ENCODE peak calls at places on chromosomes 16 and 17, in four cellular contexts. L, A, O and E are unnamed samples.

GRCh38 chr16:52545157-52545543 is 1.8 kb downstream of the TOX3 start:
- DNase-seq in A (no peak), L (no peak), O (peak; percentile 33), E (no peak)

GRCh38 chr16:50279142-50279865 is 13.0 kb downstream of the ADCY7 start:
- DNase-seq in L (peak; percentile 61), O (no peak), A (peak; percentile 92), E (peak; percentile 70)

GRCh38 chr17:81565231-81565630 is 13.1 kb upstream of the FAAP100 start:
- DNase-seq in O (no peak), A (peak; percentile 70), L (peak; percentile 63), E (no peak)

GRCh38 chr16:66271074-66272060 is 95.1 kb upstream of the CDH5 start:
- DNase-seq in A (peak; percentile 31), O (no peak), L (no peak), E (no peak)

GRCh38 chr17:72574675-72575510 is 454.1 kb downstream of the SOX9 start:
- DNase-seq in A (no peak), O (no peak), L (no peak), E (no peak)

GRCh38 chr16:4327782-4328579 is 12.1 kb downstream of the GLIS2 start:
- DNase-seq in A (peak; percentile 88), O (peak; percentile 92), L (peak; percentile 95), E (peak; percentile 88)

GRCh38 chr17:66654341-66654740 is 180.6 kb upstream of the CACNG5 start:
- DNase-seq in A (no peak), L (no peak), O (no peak), E (no peak)

GRCh38 chr16:50603206-50604064 is 55.2 kb downstream of the NKD1 start:
- DNase-seq in A (no peak), L (no peak), O (no peak), E (peak; percentile 86)

GRCh38 chr16:30609002-30609927 is 924 bp downstream of the ZNF689 start:
- DNase-seq in L (peak; percentile 89), A (peak; percentile 89), O (peak; percentile 39), E (peak; percentile 90)

GRCh38 chr17:16912021-16912962 is 59.6 kb downstream of the TNFRSF13B start:
- DNase-seq in A (no peak), O (no peak), L (peak; percentile 18), E (peak; percentile 28)

GRCh38 chr17:63966646-63967265 is 6.0 kb downstream of the SCN4A start:
- DNase-seq in A (no peak), L (no peak), O (no peak), E (no peak)

GRCh38 chr17:62715882-62716390 is 88.5 kb downstream of the MRC2 start:
- DNase-seq in L (no peak), O (no peak), A (no peak), E (no peak)

GRCh38 chr16:81238296-81239011 is at the start of gene BCO1:
- DNase-seq in A (no peak), O (no peak), L (no peak), E (no peak)

GRCh38 chr16:55508941-55509920 is at the start of gene LPCAT2:
- DNase-seq in O (peak; percentile 91), A (peak; percentile 98), L (peak; percentile 92), E (peak; percentile 96)

GRCh38 chr17:53919356-53919755 is 96.6 kb downstream of the KIF2B start:
- DNase-seq in L (no peak), O (no peak), A (no peak), E (no peak)

GRCh38 chr17:13337864-13338371 is 263.8 kb downstream of the HS3ST3A1 start:
- DNase-seq in L (no peak), O (peak; percentile 63), A (no peak), E (no peak)

GRCh38 chr16:53083123-53083522 is 28.3 kb downstream of the CHD9 start:
- DNase-seq in L (no peak), A (no peak), O (no peak), E (no peak)

GRCh38 chr17:1882836-1883235 is 53.0 kb downstream of the RPA1 start:
- DNase-seq in O (peak; percentile 64), A (no peak), L (no peak), E (no peak)

GRCh38 chr16:75151798-75152197 is 3.5 kb downstream of the ZFP1 start:
- DNase-seq in L (no peak), O (no peak), A (no peak), E (no peak)

GRCh38 chr16:75147968-75148310 is 385 bp upstream of the ZFP1 start:
- DNase-seq in L (no peak), O (no peak), A (no peak), E (no peak)

GRCh38 chr16:75148311-75149195 is at the start of gene ZFP1:
- DNase-seq in O (peak; percentile 97), A (peak; percentile 95), L (peak; percentile 98), E (peak; percentile 99)

GRCh38 chr16:75152635-75153034 is 4.3 kb downstream of the ZFP1 start:
- DNase-seq in L (no peak), A (no peak), O (no peak), E (no peak)
- H3K9me3 ChIP-seq in L (no peaks in the 10 kb centered on the region), A (peaks cover 25% of the 10 kb centered on the region), O (no peaks in the 10 kb centered on the region), E (no peaks in the 10 kb centered on the region)

GRCh38 chr17:18187226-18187625 is 3.6 kb downstream of the ALKBH5 start:
- DNase-seq in L (no peak), O (no peak), A (peak; percentile 0), E (no peak)
- H3K4me1 ChIP-seq in L (peaks cover 46% of the 10 kb centered on the region), O (peaks cover 46% of the 10 kb centered on the region), A (peaks cover 78% of the 10 kb centered on the region), E (peaks cover 9% of the 10 kb centered on the region)

DNA sequence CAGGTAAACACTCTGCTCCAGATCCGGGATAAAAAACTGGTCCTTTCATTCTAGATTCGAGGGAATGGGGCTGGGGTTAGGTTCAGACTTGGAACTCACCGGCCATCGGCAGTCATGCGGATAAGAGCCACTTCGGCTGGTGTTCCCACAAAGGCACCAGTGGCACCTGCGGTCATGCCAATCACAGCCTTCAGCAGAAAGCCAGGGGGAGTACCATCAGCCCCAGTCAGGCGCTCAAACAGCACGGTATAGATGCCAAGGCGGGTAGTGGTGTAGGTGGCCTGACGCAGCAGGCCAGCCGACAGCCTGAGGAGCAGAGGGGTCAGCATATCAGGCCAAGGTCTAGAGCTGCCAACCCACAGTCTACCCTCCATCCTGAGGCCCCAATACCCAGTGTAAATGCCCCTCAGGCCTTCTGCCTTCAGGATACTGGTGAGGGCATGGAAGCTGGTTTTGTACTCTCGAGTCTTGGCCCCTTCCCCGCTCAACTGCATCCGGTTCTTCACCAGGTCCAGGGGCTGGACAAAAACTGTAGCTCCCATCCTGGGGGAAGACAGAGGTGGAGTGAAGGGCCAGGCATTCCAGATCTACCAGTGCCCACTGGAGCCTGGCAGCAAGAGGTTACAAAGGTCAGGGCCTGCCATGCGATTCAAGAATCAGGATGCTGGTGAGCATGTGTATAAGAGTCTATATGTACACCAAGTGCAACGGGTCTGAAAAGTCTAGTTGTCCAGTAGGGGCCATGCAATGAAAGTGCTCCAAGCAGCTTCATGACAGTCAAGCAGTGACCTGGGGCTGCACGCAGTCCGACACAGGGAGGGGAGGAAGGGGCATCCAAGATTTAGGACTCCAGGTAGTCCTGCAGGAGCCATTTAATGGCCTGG is 934 bp downstream of the SLC25A11 start:
- DNase-seq in O (no peak), L (no peak), A (peak; percentile 53), E (no peak)
- H3K9me3 ChIP-seq in O (no peaks in the 10 kb centered on the region), L (no peaks in the 10 kb centered on the region), A (no peaks in the 10 kb centered on the region), E (no peaks in the 10 kb centered on the region)

GRCh38 chr16:11561856-11562255 is 24.9 kb downstream of the LITAF start:
- DNase-seq in L (peak; percentile 12), A (no peak), O (no peak), E (no peak)
- H3K4me1 ChIP-seq in L (peaks cover 27% of the 10 kb centered on the region), A (peaks cover 79% of the 10 kb centered on the region), O (no peaks in the 10 kb centered on the region), E (no peaks in the 10 kb centered on the region)